ENCODE peak calls at places on chromosomes 4 and X, in four cellular contexts. One of them, this sample, is unnamed.

GRCh38 chrX:80578518-80579105 is 158.4 kb downstream of the TENT5D start:
- DNase-seq in activated CD8-positive, alpha-beta T cell treated with anti-CD3 and anti-CD28 coated beads, Interleukin-2, amount 10 ng/mL, durations not matched to agents 7 days and 5 days: no peak
- DNase-seq in GM04504: peak; percentile 3
- DNase-seq in left lobe of liver: no peak
- DNase-seq in this sample: no peak

GRCh38 chrX:100643943-100644587 is at the start of gene SRPX2:
- DNase-seq in GM04504: peak; percentile 67
- DNase-seq in left lobe of liver: no peak
- DNase-seq in activated CD8-positive, alpha-beta T cell treated with anti-CD3 and anti-CD28 coated beads, Interleukin-2, amount 10 ng/mL, durations not matched to agents 7 days and 5 days: no peak
- DNase-seq in this sample: peak; percentile 59

GRCh38 chrX:132858018-132858417 is 100.4 kb downstream of the HS6ST2 start:
- DNase-seq in left lobe of liver: no peak
- DNase-seq in GM04504: no peak
- DNase-seq in activated CD8-positive, alpha-beta T cell treated with anti-CD3 and anti-CD28 coated beads, Interleukin-2, amount 10 ng/mL, durations not matched to agents 7 days and 5 days: no peak
- DNase-seq in this sample: no peak

GRCh38 chr4:25162566-25162965 is 2.3 kb upstream of the SEPSECS start:
- DNase-seq in activated CD8-positive, alpha-beta T cell treated with anti-CD3 and anti-CD28 coated beads, Interleukin-2, amount 10 ng/mL, durations not matched to agents 7 days and 5 days: no peak
- DNase-seq in left lobe of liver: no peak
- DNase-seq in GM04504: no peak
- DNase-seq in this sample: no peak

GRCh38 chr4:10096201-10096975 is 20.2 kb downstream of the WDR1 start:
- DNase-seq in left lobe of liver: no peak
- DNase-seq in activated CD8-positive, alpha-beta T cell treated with anti-CD3 and anti-CD28 coated beads, Interleukin-2, amount 10 ng/mL, durations not matched to agents 7 days and 5 days: peak; percentile 89
- DNase-seq in GM04504: peak; percentile 71
- DNase-seq in this sample: peak; percentile 66

GRCh38 chr4:186685744-186686143 is 37.9 kb downstream of the FAT1 start:
- DNase-seq in left lobe of liver: no peak
- DNase-seq in activated CD8-positive, alpha-beta T cell treated with anti-CD3 and anti-CD28 coated beads, Interleukin-2, amount 10 ng/mL, durations not matched to agents 7 days and 5 days: no peak
- DNase-seq in GM04504: peak; percentile 76
- DNase-seq in this sample: peak; percentile 26

GRCh38 chrX:149908308-149908707 is 21.1 kb upstream of the HSFX4 start:
- DNase-seq in left lobe of liver: no peak
- DNase-seq in GM04504: no peak
- DNase-seq in activated CD8-positive, alpha-beta T cell treated with anti-CD3 and anti-CD28 coated beads, Interleukin-2, amount 10 ng/mL, durations not matched to agents 7 days and 5 days: no peak
- DNase-seq in this sample: no peak

GRCh38 chrX:113929004-113929403 is 654.9 kb upstream of the HTR2C start:
- DNase-seq in activated CD8-positive, alpha-beta T cell treated with anti-CD3 and anti-CD28 coated beads, Interleukin-2, amount 10 ng/mL, durations not matched to agents 7 days and 5 days: no peak
- DNase-seq in GM04504: peak; percentile 25
- DNase-seq in left lobe of liver: no peak
- DNase-seq in this sample: peak; percentile 0

GRCh38 chr4:140952709-140953108 is 180.6 kb downstream of the RNF150 start:
- DNase-seq in activated CD8-positive, alpha-beta T cell treated with anti-CD3 and anti-CD28 coated beads, Interleukin-2, amount 10 ng/mL, durations not matched to agents 7 days and 5 days: no peak
- DNase-seq in left lobe of liver: no peak
- DNase-seq in GM04504: no peak
- DNase-seq in this sample: no peak

GRCh38 chr4:78592104-78592783 is 40.7 kb downstream of the ANXA3 start:
- DNase-seq in GM04504: no peak
- DNase-seq in activated CD8-positive, alpha-beta T cell treated with anti-CD3 and anti-CD28 coated beads, Interleukin-2, amount 10 ng/mL, durations not matched to agents 7 days and 5 days: peak; percentile 24
- DNase-seq in left lobe of liver: no peak
- DNase-seq in this sample: no peak

GRCh38 chrX:55143621-55144020 is 54.8 kb downstream of the PAGE2 start:
- DNase-seq in GM04504: no peak
- DNase-seq in activated CD8-positive, alpha-beta T cell treated with anti-CD3 and anti-CD28 coated beads, Interleukin-2, amount 10 ng/mL, durations not matched to agents 7 days and 5 days: no peak
- DNase-seq in left lobe of liver: no peak
- DNase-seq in this sample: no peak

GRCh38 chr4:10106421-10107039 is 10.1 kb downstream of the WDR1 start:
- DNase-seq in activated CD8-positive, alpha-beta T cell treated with anti-CD3 and anti-CD28 coated beads, Interleukin-2, amount 10 ng/mL, durations not matched to agents 7 days and 5 days: peak; percentile 66
- DNase-seq in GM04504: peak; percentile 91
- DNase-seq in left lobe of liver: no peak
- DNase-seq in this sample: peak; percentile 96

GRCh38 chrX:107750263-107750662 is 25.3 kb downstream of the TSC22D3 start:
- DNase-seq in GM04504: no peak
- DNase-seq in left lobe of liver: no peak
- DNase-seq in activated CD8-positive, alpha-beta T cell treated with anti-CD3 and anti-CD28 coated beads, Interleukin-2, amount 10 ng/mL, durations not matched to agents 7 days and 5 days: no peak
- DNase-seq in this sample: no peak

GRCh38 chr4:80680934-80681333 is 345.4 kb downstream of the CFAP299 start:
- DNase-seq in activated CD8-positive, alpha-beta T cell treated with anti-CD3 and anti-CD28 coated beads, Interleukin-2, amount 10 ng/mL, durations not matched to agents 7 days and 5 days: no peak
- DNase-seq in GM04504: no peak
- DNase-seq in left lobe of liver: no peak
- DNase-seq in this sample: no peak

GRCh38 chr4:84041426-84041825 is 457.7 kb downstream of the NKX6-1 start:
- DNase-seq in GM04504: no peak
- DNase-seq in activated CD8-positive, alpha-beta T cell treated with anti-CD3 and anti-CD28 coated beads, Interleukin-2, amount 10 ng/mL, durations not matched to agents 7 days and 5 days: no peak
- DNase-seq in left lobe of liver: no peak
- DNase-seq in this sample: no peak

GRCh38 chr4:152072001-152072485 is 311.2 kb upstream of the GATB start:
- DNase-seq in left lobe of liver: no peak
- DNase-seq in activated CD8-positive, alpha-beta T cell treated with anti-CD3 and anti-CD28 coated beads, Interleukin-2, amount 10 ng/mL, durations not matched to agents 7 days and 5 days: no peak
- DNase-seq in GM04504: no peak
- DNase-seq in this sample: no peak

GRCh38 chrX:130645955-130646583 is 244.3 kb downstream of the RBMX2 start:
- DNase-seq in left lobe of liver: peak; percentile 55
- DNase-seq in activated CD8-positive, alpha-beta T cell treated with anti-CD3 and anti-CD28 coated beads, Interleukin-2, amount 10 ng/mL, durations not matched to agents 7 days and 5 days: no peak
- DNase-seq in GM04504: no peak
- DNase-seq in this sample: no peak

GRCh38 chr4:53734584-53735363 is 143.5 kb upstream of the LNX1 start:
- DNase-seq in left lobe of liver: no peak
- DNase-seq in GM04504: peak; percentile 44
- DNase-seq in activated CD8-positive, alpha-beta T cell treated with anti-CD3 and anti-CD28 coated beads, Interleukin-2, amount 10 ng/mL, durations not matched to agents 7 days and 5 days: no peak
- DNase-seq in this sample: peak; percentile 46

GRCh38 chr4:112766422-112766821 is 129.5 kb downstream of the LARP7 start:
- DNase-seq in GM04504: peak; percentile 5
- DNase-seq in left lobe of liver: no peak
- DNase-seq in activated CD8-positive, alpha-beta T cell treated with anti-CD3 and anti-CD28 coated beads, Interleukin-2, amount 10 ng/mL, durations not matched to agents 7 days and 5 days: no peak
- DNase-seq in this sample: no peak

GRCh38 chr4:24856586-24856985 is 56.3 kb downstream of the CCDC149 start:
- DNase-seq in left lobe of liver: no peak
- DNase-seq in GM04504: no peak
- DNase-seq in activated CD8-positive, alpha-beta T cell treated with anti-CD3 and anti-CD28 coated beads, Interleukin-2, amount 10 ng/mL, durations not matched to agents 7 days and 5 days: no peak
- DNase-seq in this sample: peak; percentile 60

GRCh38 chr4:54104907-54105306 is 4.9 kb downstream of the GSX2 start:
- DNase-seq in GM04504: no peak
- DNase-seq in left lobe of liver: no peak
- DNase-seq in activated CD8-positive, alpha-beta T cell treated with anti-CD3 and anti-CD28 coated beads, Interleukin-2, amount 10 ng/mL, durations not matched to agents 7 days and 5 days: no peak
- DNase-seq in this sample: no peak

GRCh38 chrX:84046403-84046984 is 141.5 kb downstream of the RPS6KA6 start:
- DNase-seq in left lobe of liver: no peak
- DNase-seq in GM04504: peak; percentile 8
- DNase-seq in activated CD8-positive, alpha-beta T cell treated with anti-CD3 and anti-CD28 coated beads, Interleukin-2, amount 10 ng/mL, durations not matched to agents 7 days and 5 days: peak; percentile 19
- DNase-seq in this sample: no peak

GRCh38 chrX:44344194-44344593 is 722 bp upstream of the EFHC2 start:
- DNase-seq in left lobe of liver: peak; percentile 39
- DNase-seq in GM04504: no peak
- DNase-seq in activated CD8-positive, alpha-beta T cell treated with anti-CD3 and anti-CD28 coated beads, Interleukin-2, amount 10 ng/mL, durations not matched to agents 7 days and 5 days: peak; percentile 77
- DNase-seq in this sample: no peak

GRCh38 chrX:34917146-34917545 is 25.4 kb upstream of the FAM47B start:
- DNase-seq in GM04504: no peak
- DNase-seq in activated CD8-positive, alpha-beta T cell treated with anti-CD3 and anti-CD28 coated beads, Interleukin-2, amount 10 ng/mL, durations not matched to agents 7 days and 5 days: no peak
- DNase-seq in left lobe of liver: no peak
- DNase-seq in this sample: no peak

GRCh38 chrX:151723156-151723760 is 7.4 kb downstream of the FATE1 start:
- DNase-seq in activated CD8-positive, alpha-beta T cell treated with anti-CD3 and anti-CD28 coated beads, Interleukin-2, amount 10 ng/mL, durations not matched to agents 7 days and 5 days: no peak
- DNase-seq in GM04504: no peak
- DNase-seq in left lobe of liver: no peak
- DNase-seq in this sample: no peak

GRCh38 chrX:70508296-70508911 is 63.8 kb downstream of the DLG3 start:
- DNase-seq in left lobe of liver: no peak
- DNase-seq in activated CD8-positive, alpha-beta T cell treated with anti-CD3 and anti-CD28 coated beads, Interleukin-2, amount 10 ng/mL, durations not matched to agents 7 days and 5 days: no peak
- DNase-seq in GM04504: no peak
- DNase-seq in this sample: no peak

GRCh38 chr4:83219344-83219990 is 65.1 kb downstream of the COQ2 start:
- DNase-seq in GM04504: peak; percentile 64
- DNase-seq in left lobe of liver: no peak
- DNase-seq in activated CD8-positive, alpha-beta T cell treated with anti-CD3 and anti-CD28 coated beads, Interleukin-2, amount 10 ng/mL, durations not matched to agents 7 days and 5 days: peak; percentile 72
- DNase-seq in this sample: no peak

GRCh38 chrX:7889680-7890079 is 37.5 kb downstream of the PNPLA4 start:
- DNase-seq in GM04504: peak; percentile 6
- DNase-seq in left lobe of liver: no peak
- DNase-seq in activated CD8-positive, alpha-beta T cell treated with anti-CD3 and anti-CD28 coated beads, Interleukin-2, amount 10 ng/mL, durations not matched to agents 7 days and 5 days: no peak
- DNase-seq in this sample: peak; percentile 6

GRCh38 chrX:19672211-19672814 is 157.0 kb upstream of the MAP3K15 start:
- DNase-seq in activated CD8-positive, alpha-beta T cell treated with anti-CD3 and anti-CD28 coated beads, Interleukin-2, amount 10 ng/mL, durations not matched to agents 7 days and 5 days: no peak
- DNase-seq in GM04504: no peak
- DNase-seq in left lobe of liver: no peak
- DNase-seq in this sample: no peak

GRCh38 chr4:51943221-51943620 is 76.9 kb downstream of the LRRC66 start:
- DNase-seq in GM04504: no peak
- DNase-seq in left lobe of liver: no peak
- DNase-seq in activated CD8-positive, alpha-beta T cell treated with anti-CD3 and anti-CD28 coated beads, Interleukin-2, amount 10 ng/mL, durations not matched to agents 7 days and 5 days: no peak
- DNase-seq in this sample: no peak

GRCh38 chr4:106430797-106431196 is 62.2 kb upstream of the GIMD1 start:
- DNase-seq in GM04504: no peak
- DNase-seq in left lobe of liver: no peak
- DNase-seq in activated CD8-positive, alpha-beta T cell treated with anti-CD3 and anti-CD28 coated beads, Interleukin-2, amount 10 ng/mL, durations not matched to agents 7 days and 5 days: no peak
- DNase-seq in this sample: no peak

GRCh38 chr4:3478446-3479357 is 15.6 kb downstream of the DOK7 start:
- DNase-seq in left lobe of liver: no peak
- DNase-seq in GM04504: no peak
- DNase-seq in activated CD8-positive, alpha-beta T cell treated with anti-CD3 and anti-CD28 coated beads, Interleukin-2, amount 10 ng/mL, durations not matched to agents 7 days and 5 days: no peak
- DNase-seq in this sample: no peak

GRCh38 chr4:7775396-7775795 is 164.3 kb downstream of the AFAP1 start:
- DNase-seq in GM04504: no peak
- DNase-seq in left lobe of liver: no peak
- DNase-seq in activated CD8-positive, alpha-beta T cell treated with anti-CD3 and anti-CD28 coated beads, Interleukin-2, amount 10 ng/mL, durations not matched to agents 7 days and 5 days: no peak
- DNase-seq in this sample: no peak

GRCh38 chr4:9949573-9949972 is 71.7 kb downstream of the SLC2A9 start:
- DNase-seq in GM04504: no peak
- DNase-seq in left lobe of liver: no peak
- DNase-seq in activated CD8-positive, alpha-beta T cell treated with anti-CD3 and anti-CD28 coated beads, Interleukin-2, amount 10 ng/mL, durations not matched to agents 7 days and 5 days: no peak
- DNase-seq in this sample: no peak

This sample was measured in amniotic stem cell.